ENCODE peak calls at places on chromosomes 1 and 21, in five cellular contexts. M is sigmoid colon, R is A549, A is right atrium auricular region, I is mammary epithelial cell. Z is an unnamed sample.

GRCh38 chr1:79543435-79543834 is 536.9 kb upstream of the ADGRL4 start:
- DNase-seq in M (no peak), R (no peak), A (no peak), I (no peak), Z (no peak)

GRCh38 chr21:27713159-27714109 is 746.5 kb upstream of the ADAMTS5 start:
- DNase-seq in M (peak), R (no peak), A (no peak), I (no peak), Z (no peak)

GRCh38 chr1:32539584-32540571 is 651 bp downstream of the ZBTB8A start:
- DNase-seq in M (peak), R (peak), A (no peak), I (peak), Z (peak)

GRCh38 chr1:189782280-189782679 is 695.4 kb downstream of the BRINP3 start:
- DNase-seq in M (no peak), R (no peak), A (no peak), I (no peak), Z (no peak)

GRCh38 chr21:44306926-44307687 is 7.3 kb downstream of the PFKL start:
- DNase-seq in M (no peak), R (no peak), A (no peak), I (no peak), Z (no peak)

GRCh38 chr1:93653656-93654055 is 28.0 kb downstream of the BCAR3 start:
- DNase-seq in M (no peak), R (no peak), A (no peak), I (no peak), Z (no peak)

GRCh38 chr1:2050482-2050792 is 226 bp downstream of the PRKCZ start:
- DNase-seq in M (no peak), R (no peak), A (no peak), I (peak), Z (no peak)

GRCh38 chr1:2520206-2520605 is 6.2 kb downstream of the PANK4 start:
- DNase-seq in M (no peak), R (no peak), A (no peak), I (no peak), Z (no peak)

GRCh38 chr1:159826436-159827101 is at the start of gene SLAMF8:
- DNase-seq in M (no peak), R (no peak), A (peak), I (no peak), Z (no peak)

GRCh38 chr1:27044613-27045091 is 32.0 kb upstream of the TENT5B start:
- DNase-seq in M (peak), R (peak), A (peak), I (peak), Z (peak)

GRCh38 chr1:47023268-47024137 is at the start of gene CYP4X1:
- DNase-seq in M (peak), R (no peak), A (no peak), I (no peak), Z (no peak)

GRCh38 chr21:36122977-36123376 is 11.9 kb upstream of the CBR3 start:
- DNase-seq in M (no peak), R (no peak), A (no peak), I (no peak), Z (no peak)

GRCh38 chr1:2574350-2574749 is 12.2 kb upstream of the PRXL2B start:
- DNase-seq in M (no peak), R (no peak), A (no peak), I (no peak), Z (no peak)

GRCh38 chr1:232226197-232226681 is 403.7 kb downstream of the SIPA1L2 start:
- DNase-seq in M (no peak), R (no peak), A (peak), I (peak), Z (peak)

GRCh38 chr1:201456499-201457309 is 12.3 kb downstream of the PHLDA3 start:
- DNase-seq in M (peak), R (no peak), A (peak), I (peak), Z (peak)

GRCh38 chr1:56416385-56416972 is 162.9 kb downstream of the PLPP3 start:
- DNase-seq in M (no peak), R (no peak), A (no peak), I (no peak), Z (no peak)

GRCh38 chr1:7783178-7783711 is 846 bp upstream of the PER3 start:
- DNase-seq in M (peak), R (peak), A (peak), I (peak), Z (peak)

GRCh38 chr1:224541072-224541790 is 74.9 kb upstream of the CNIH3 start:
- DNase-seq in M (no peak), R (no peak), A (no peak), I (no peak), Z (no peak)

GRCh38 chr1:119664057-119664456 is 16.0 kb upstream of the ZNF697 start:
- DNase-seq in M (no peak), R (no peak), A (no peak), I (no peak), Z (no peak)

GRCh38 chr1:212975607-212975918 is 25.2 kb downstream of the VASH2 start:
- DNase-seq in M (no peak), R (no peak), A (no peak), I (no peak), Z (no peak)

GRCh38 chr1:27876341-27877114 is 4.2 kb downstream of the THEMIS2 start:
- DNase-seq in M (peak), R (no peak), A (no peak), I (no peak), Z (no peak)

GRCh38 chr1:93605812-93606512 is 75.7 kb downstream of the BCAR3 start:
- DNase-seq in M (peak), R (peak), A (peak), I (peak), Z (peak)

GRCh38 chr1:206770531-206771352 is at the start of gene IL19:
- DNase-seq in M (peak), R (no peak), A (no peak), I (peak), Z (no peak)

GRCh38 chr1:113856011-113856410 is 15.5 kb downstream of the PTPN22 start:
- DNase-seq in M (no peak), R (no peak), A (no peak), I (peak), Z (no peak)

GRCh38 chr1:91779603-91780021 is 106.3 kb downstream of the TGFBR3 start:
- DNase-seq in M (no peak), R (no peak), A (no peak), I (no peak), Z (no peak)

GRCh38 chr1:52210044-52210443 is 68.2 kb downstream of the ZFYVE9 start:
- DNase-seq in M (no peak), R (no peak), A (no peak), I (peak), Z (no peak)
- TF ChIP-seq CTCF in M (no peak), R (no peak), A (no peak), I (no peak), Z (no peak)

DNA sequence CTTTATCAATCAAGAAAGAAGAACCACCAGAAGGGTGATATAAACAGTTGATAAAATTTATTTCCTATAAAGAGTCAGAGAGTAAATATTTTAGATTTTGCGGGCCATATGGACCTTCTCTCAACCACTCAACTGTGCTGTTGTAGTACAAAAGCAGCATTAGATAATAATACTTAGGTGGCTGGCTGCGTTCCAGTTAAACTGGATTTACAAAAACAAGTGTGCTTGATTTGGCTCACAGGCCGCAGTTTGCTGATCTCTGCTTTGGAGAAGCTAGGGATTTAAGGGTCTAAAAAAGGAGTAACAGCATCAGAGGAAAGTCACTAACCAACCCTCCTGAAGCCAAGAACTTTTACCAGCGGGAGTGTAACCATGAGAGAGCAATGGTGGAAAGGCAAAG is 1406.0 kb downstream of the KCNT2 start:
- DNase-seq in M (no peak), R (no peak), A (no peak), I (no peak), Z (no peak)
- H3K4me3 ChIP-seq in M (no peak), R (no peak), A (no peak), I (no peak), Z (no peak)

DNA sequence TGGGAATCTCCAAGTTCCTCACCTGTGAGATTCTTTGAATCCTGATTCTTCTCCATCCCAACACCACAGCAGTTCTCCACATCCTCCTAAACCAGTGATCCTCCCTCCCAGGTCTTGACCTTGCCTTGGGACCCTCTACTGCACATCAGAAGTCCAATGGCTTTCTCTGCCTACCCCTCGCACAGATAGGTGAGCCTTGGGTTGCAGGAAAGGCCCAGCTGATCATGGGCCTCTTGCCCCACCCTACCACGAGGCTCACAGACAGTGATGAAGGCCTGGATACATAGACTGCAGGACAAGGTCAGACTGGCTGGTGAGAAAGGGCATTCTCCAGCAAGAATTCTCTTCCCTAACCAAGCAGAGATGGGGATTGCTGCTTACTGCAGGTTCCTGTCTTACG is 825 bp downstream of the FABP3 start:
- DNase-seq in M (no peak), R (no peak), A (no peak), I (no peak), Z (no peak)
- H3K27ac ChIP-seq in M (peak), R (no peak), A (peak), I (no peak), Z (no peak)

GRCh38 chr1:147545133-147545532 is 3.8 kb downstream of the BCL9 start:
- DNase-seq in M (no peak), R (no peak), A (no peak), I (peak), Z (peak)

GRCh38 chr1:147551036-147551435 is 9.7 kb downstream of the BCL9 start:
- DNase-seq in M (no peak), R (no peak), A (no peak), I (no peak), Z (no peak)

GRCh38 chr1:147549526-147549925 is 8.2 kb downstream of the BCL9 start:
- DNase-seq in M (no peak), R (no peak), A (no peak), I (no peak), Z (no peak)

GRCh38 chr1:147547065-147547464 is 5.8 kb downstream of the BCL9 start:
- DNase-seq in M (no peak), R (no peak), A (no peak), I (no peak), Z (no peak)

GRCh38 chr1:147550302-147550937 is 9.1 kb downstream of the BCL9 start:
- DNase-seq in M (no peak), R (no peak), A (no peak), I (no peak), Z (no peak)
- TF ChIP-seq CTCF in M (no peak), R (no peak), A (no peak), I (no peak), Z (no peak)

GRCh38 chr1:154556422-154556821 is 2.0 kb downstream of the UBE2Q1 start:
- DNase-seq in M (no peak), R (no peak), A (no peak), I (no peak), Z (no peak)
- H3K4me3 ChIP-seq in M (peak), R (peak), A (peak), I (peak), Z (peak)

GRCh38 chr1:228165372-228166169 is at the start of gene IBA57:
- DNase-seq in M (peak), R (peak), A (peak), I (peak), Z (peak)

GRCh38 chr1:228162286-228163003 is 3.2 kb upstream of the IBA57 start:
- DNase-seq in M (no peak), R (no peak), A (no peak), I (no peak), Z (no peak)

GRCh38 chr1:228164561-228165371 is 838 bp upstream of the IBA57 start:
- DNase-seq in M (no peak), R (no peak), A (no peak), I (no peak), Z (no peak)

GRCh38 chr1:228163004-228163753 is 2.4 kb upstream of the IBA57 start:
- DNase-seq in M (no peak), R (no peak), A (peak), I (peak), Z (peak)

GRCh38 chr1:228163776-228164534 is 1.6 kb upstream of the IBA57 start:
- DNase-seq in M (no peak), R (no peak), A (no peak), I (no peak), Z (no peak)
- H3K27ac ChIP-seq in M (no peak), R (no peak), A (peak), I (peak), Z (no peak)

DNA sequence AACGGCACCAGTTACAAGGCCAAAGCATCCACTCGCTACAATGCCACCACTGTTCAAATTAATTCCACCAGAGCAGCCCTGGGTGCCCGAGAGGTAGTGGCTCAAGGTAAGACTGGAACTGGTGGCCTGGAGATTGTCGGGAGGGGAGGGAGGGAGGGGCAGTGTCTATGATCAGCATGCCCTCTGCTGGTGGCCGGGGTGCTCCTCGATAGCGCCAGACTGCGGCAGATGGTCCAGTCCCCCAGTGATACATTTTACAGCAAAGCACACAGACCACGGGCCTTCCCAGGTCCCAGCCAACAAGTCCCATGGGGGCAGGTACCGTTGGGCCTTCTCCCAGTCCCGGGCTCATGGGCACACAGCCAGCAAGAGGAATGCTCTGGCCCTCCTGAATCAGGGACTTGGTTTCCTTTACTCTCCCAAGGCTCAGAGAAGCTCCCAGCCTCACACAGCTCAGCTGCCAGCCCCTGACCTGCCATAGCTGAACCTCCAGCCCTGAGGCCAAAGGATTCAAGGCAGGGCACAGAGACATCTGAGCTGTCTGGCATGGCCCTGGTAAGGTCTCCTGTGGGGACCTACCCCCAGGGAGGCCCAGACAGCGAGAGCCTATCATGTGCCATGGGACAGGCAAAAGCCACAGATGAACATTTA is 15.3 kb downstream of the ACOT7 start:
- DNase-seq in M (no peak), R (no peak), A (no peak), I (no peak), Z (no peak)
- TF ChIP-seq CTCF in M (no peak), R (peak), A (no peak), I (no peak), Z (peak)